ENCODE peak calls at places on chromosome 2, in four cellular contexts. H is astrocyte, A is neural progenitor cell, U is neuronal stem cell. M is an unnamed sample.

GRCh38 chr2:236833501-236834186 is 252.0 kb upstream of the COPS8 start:
- DNase-seq in H (peak), A (no peak), U (no peak), M (no peak)

GRCh38 chr2:41963661-41964525 is 83.9 kb upstream of the PKDCC start:
- DNase-seq in H (peak), A (peak), U (no peak), M (no peak)

GRCh38 chr2:29694741-29695140 is 226.6 kb downstream of the ALK start:
- DNase-seq in H (no peak), A (no peak), U (no peak), M (no peak)

GRCh38 chr2:129893244-129893643 is 86.2 kb upstream of the RAB6C start:
- DNase-seq in H (no peak), A (no peak), U (no peak), M (no peak)

GRCh38 chr2:5022056-5022455 is 670.1 kb upstream of the SOX11 start:
- DNase-seq in H (no peak), A (no peak), U (no peak), M (no peak)

GRCh38 chr2:233462826-233463470 is 103.6 kb downstream of the USP40 start:
- DNase-seq in H (no peak), A (no peak), U (no peak), M (no peak)

GRCh38 chr2:241506793-241507429 is 1.5 kb downstream of the STK25 start:
- DNase-seq in H (no peak), A (no peak), U (no peak), M (no peak)

GRCh38 chr2:154724194-154724797 is 25.8 kb downstream of the KCNJ3 start:
- DNase-seq in H (no peak), A (no peak), U (no peak), M (no peak)

GRCh38 chr2:240958366-240959213 is 39.8 kb upstream of the SNED1 start:
- DNase-seq in H (no peak), A (no peak), U (no peak), M (no peak)

GRCh38 chr2:152578573-152578972 is 138.7 kb downstream of the PRPF40A start:
- DNase-seq in H (no peak), A (no peak), U (no peak), M (no peak)

GRCh38 chr2:135225781-135226180 is 173.7 kb downstream of the RAB3GAP1 start:
- DNase-seq in H (no peak), A (no peak), U (no peak), M (no peak)

GRCh38 chr2:67255933-67256615 is 141.1 kb upstream of the ETAA1 start:
- DNase-seq in H (peak), A (no peak), U (no peak), M (no peak)

GRCh38 chr2:21111012-21111411 is 12.8 kb upstream of the TDRD15 start:
- DNase-seq in H (no peak), A (no peak), U (no peak), M (no peak)

GRCh38 chr2:72613931-72614330 is 211.9 kb downstream of the EXOC6B start:
- DNase-seq in H (no peak), A (no peak), U (no peak), M (no peak)

GRCh38 chr2:224027070-224027469 is 12.0 kb downstream of the SERPINE2 start:
- DNase-seq in H (no peak), A (peak), U (peak), M (no peak)

GRCh38 chr2:150587547-150588209 is 100.2 kb upstream of the RND3 start:
- DNase-seq in H (peak), A (no peak), U (no peak), M (no peak)

GRCh38 chr2:17879137-17879912 is 858 bp downstream of the KCNS3 start:
- DNase-seq in H (peak), A (peak), U (peak), M (no peak)

GRCh38 chr2:1972428-1972827 is 228.1 kb upstream of the PXDN start:
- DNase-seq in H (peak), A (no peak), U (no peak), M (peak)

GRCh38 chr2:33678447-33678846 is 79.3 kb upstream of the FAM98A start:
- DNase-seq in H (no peak), A (no peak), U (no peak), M (no peak)

GRCh38 chr2:189412330-189412953 is 28.8 kb upstream of the WDR75 start:
- DNase-seq in H (peak), A (peak), U (peak), M (peak)

GRCh38 chr2:160209457-160209856 is 9.4 kb upstream of the ITGB6 start:
- DNase-seq in H (peak), A (no peak), U (no peak), M (no peak)

GRCh38 chr2:77469086-77469485 is 53.1 kb downstream of the LRRTM4 start:
- DNase-seq in H (no peak), A (no peak), U (no peak), M (no peak)

GRCh38 chr2:68693947-68694346 is 40.7 kb upstream of the ARHGAP25 start:
- DNase-seq in H (no peak), A (no peak), U (no peak), M (peak)

DNA sequence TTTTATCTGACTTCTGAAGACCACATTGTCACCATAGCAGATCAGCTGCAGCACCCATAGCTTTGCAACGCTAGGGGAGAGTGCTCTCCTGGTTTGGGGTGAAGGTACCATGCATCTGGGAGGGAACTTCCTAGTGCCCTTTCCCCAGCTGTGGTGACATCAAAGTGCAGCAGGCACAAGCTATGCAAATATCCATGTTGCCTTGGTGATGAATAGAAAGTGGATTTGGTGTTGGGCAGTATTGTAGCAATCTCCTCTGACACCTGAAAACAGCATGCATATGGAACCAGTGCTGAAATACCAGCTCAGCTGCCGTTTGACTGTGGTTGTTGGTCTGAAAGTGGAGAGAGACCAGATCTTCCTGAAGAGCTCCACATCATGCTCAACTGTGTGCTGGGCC is 37.1 kb downstream of the BCL2L11 start:
- DNase-seq in H (no peak), A (no peak), U (no peak), M (no peak)
- H3K9ac ChIP-seq in H (no peak), A (no peak), U (no peak), M (no peak)

GRCh38 chr2:239605976-239606375 is 205.2 kb upstream of the HDAC4 start:
- DNase-seq in H (no peak), A (no peak), U (no peak), M (no peak)

GRCh38 chr2:239608723-239609122 is 207.9 kb upstream of the HDAC4 start:
- DNase-seq in H (no peak), A (no peak), U (no peak), M (no peak)

GRCh38 chr2:239607795-239608171 is 207.0 kb upstream of the HDAC4 start:
- DNase-seq in H (no peak), A (no peak), U (no peak), M (no peak)

GRCh38 chr2:239605409-239605808 is 204.6 kb upstream of the HDAC4 start:
- DNase-seq in H (no peak), A (no peak), U (no peak), M (no peak)

GRCh38 chr2:239606955-239607794 is 206.4 kb upstream of the HDAC4 start:
- DNase-seq in H (no peak), A (no peak), U (no peak), M (no peak)
- H3K27ac ChIP-seq in H (no peak), A (no peak), U (no peak), M (no peak)

GRCh38 chr2:73740767-73741166 is 3.6 kb upstream of the TPRKB start:
- DNase-seq in H (no peak), A (no peak), U (no peak), M (no peak)

GRCh38 chr2:73739101-73739500 is 2.0 kb upstream of the TPRKB start:
- DNase-seq in H (no peak), A (no peak), U (no peak), M (no peak)

GRCh38 chr2:73736378-73736777 is 767 bp downstream of the TPRKB start:
- DNase-seq in H (no peak), A (no peak), U (no peak), M (no peak)

GRCh38 chr2:73736855-73737779 is at the start of gene TPRKB:
- DNase-seq in H (peak), A (peak), U (peak), M (peak)
- H3K9ac ChIP-seq in H (peak), A (peak), U (peak), M (peak)

GRCh38 chr2:226118471-226119429 is 680.9 kb downstream of the IRS1 start:
- DNase-seq in H (peak), A (no peak), U (no peak), M (peak)
- H3K27ac ChIP-seq in H (peak), A (no peak), U (no peak), M (no peak)

GRCh38 chr2:85770786-85771409 is 17.1 kb downstream of the ATOH8 start:
- DNase-seq in H (no peak), A (no peak), U (no peak), M (no peak)
- H3K9ac ChIP-seq in H (no peak), A (no peak), U (no peak), M (no peak)

GRCh38 chr2:231643494-231643888 is 50.8 kb downstream of the TEX44 start:
- DNase-seq in H (no peak), A (no peak), U (no peak), M (no peak)
- H3K27ac ChIP-seq in H (peak), A (no peak), U (no peak), M (no peak)

GRCh38 chr2:132741754-132742153 is 71.7 kb upstream of the LYPD1 start:
- DNase-seq in H (peak), A (no peak), U (no peak), M (no peak)
- H3K9ac ChIP-seq in H (no peak), A (no peak), U (no peak), M (no peak)

DNA sequence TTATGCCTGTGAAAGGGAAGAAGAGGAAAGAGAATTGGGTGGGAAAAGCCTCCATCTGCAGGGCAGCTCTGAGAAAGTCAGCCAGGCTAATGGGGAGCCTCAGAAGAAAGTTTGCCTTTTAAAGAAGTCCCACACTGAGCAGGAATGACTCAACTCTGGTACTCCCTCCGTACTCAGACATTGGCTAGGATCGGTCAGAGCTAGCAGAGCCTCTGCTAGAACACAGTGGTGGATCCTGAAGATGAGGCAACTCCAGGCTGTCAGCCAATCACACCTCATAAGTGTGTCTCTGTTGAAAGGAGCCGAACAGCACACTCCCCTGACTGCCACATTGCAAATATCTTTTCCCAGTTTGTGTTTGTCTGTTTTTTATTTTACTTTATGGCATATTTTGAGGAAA is 96.9 kb downstream of the HNRNPLL start:
- DNase-seq in H (peak), A (no peak), U (no peak), M (no peak)
- H3K27ac ChIP-seq in H (no peak), A (no peak), U (no peak), M (no peak)

DNA sequence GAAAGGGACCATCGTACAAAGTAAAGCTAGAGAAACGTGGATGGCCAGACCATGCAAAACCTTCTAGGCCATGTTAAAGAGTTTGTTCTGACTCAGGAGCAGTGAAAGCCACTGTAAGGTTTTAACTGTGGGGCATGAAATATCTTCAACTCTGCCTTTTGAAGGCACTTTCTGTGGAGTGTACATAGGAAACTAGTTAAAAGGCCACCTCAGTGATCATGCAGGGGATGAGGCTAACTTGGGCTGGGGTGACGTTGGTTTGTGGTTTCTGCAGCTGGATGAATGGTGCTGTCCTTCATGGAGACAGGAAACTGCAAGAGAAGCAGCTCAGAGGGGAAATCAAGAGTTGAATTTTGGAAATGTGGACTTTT is 190.7 kb downstream of the CDCA7 start:
- DNase-seq in H (peak), A (no peak), U (no peak), M (no peak)
- H3K9ac ChIP-seq in H (no peak), A (no peak), U (no peak), M (no peak)

M was measured in SK-N-MC.